ENCODE peak calls at places on chromosomes 1 and 21, in four cellular contexts. One of them, this sample, is unnamed. For H3K4me1, the result is how much of the 10 kb centered on the place peaks cover.

GRCh38 chr1:53573931-53574330 is 114.7 kb downstream of the DMRTB1 start:
- DNase-seq in CD8-positive, alpha-beta T cell: no peak
- DNase-seq in H9: no peak
- DNase-seq in pancreas: no peak
- DNase-seq in this sample: no peak

GRCh38 chr1:232695626-232696025 is 65.7 kb upstream of the SIPA1L2 start:
- DNase-seq in CD8-positive, alpha-beta T cell: no peak
- DNase-seq in H9: no peak
- DNase-seq in pancreas: no peak
- DNase-seq in this sample: no peak

GRCh38 chr1:181583598-181583997 is 100.3 kb downstream of the CACNA1E start:
- DNase-seq in CD8-positive, alpha-beta T cell: no peak
- DNase-seq in H9: peak
- DNase-seq in pancreas: peak
- DNase-seq in this sample: no peak

GRCh38 chr21:14740692-14741091 is 194.6 kb upstream of the SAMSN1 start:
- DNase-seq in CD8-positive, alpha-beta T cell: no peak
- DNase-seq in H9: no peak
- DNase-seq in pancreas: no peak
- DNase-seq in this sample: no peak

GRCh38 chr1:41539999-41540398 is 55.5 kb upstream of the EDN2 start:
- DNase-seq in CD8-positive, alpha-beta T cell: no peak
- DNase-seq in H9: no peak
- DNase-seq in pancreas: no peak
- DNase-seq in this sample: peak

GRCh38 chr1:224734261-224734935 is 118.3 kb downstream of the CNIH3 start:
- DNase-seq in CD8-positive, alpha-beta T cell: no peak
- DNase-seq in H9: peak
- DNase-seq in pancreas: no peak
- DNase-seq in this sample: no peak

GRCh38 chr1:59029366-59029765 is 245.5 kb upstream of the JUN start:
- DNase-seq in CD8-positive, alpha-beta T cell: no peak
- DNase-seq in H9: no peak
- DNase-seq in pancreas: no peak
- DNase-seq in this sample: no peak

GRCh38 chr1:226736908-226737818 is 1.9 kb downstream of the ITPKB start:
- DNase-seq in CD8-positive, alpha-beta T cell: peak
- DNase-seq in H9: peak
- DNase-seq in pancreas: no peak
- DNase-seq in this sample: peak

GRCh38 chr1:162369571-162369970 is 7.1 kb downstream of the SPATA46 start:
- DNase-seq in CD8-positive, alpha-beta T cell: no peak
- DNase-seq in H9: no peak
- DNase-seq in pancreas: no peak
- DNase-seq in this sample: no peak

GRCh38 chr21:26909972-26910371 is 56.9 kb downstream of the ADAMTS5 start:
- DNase-seq in CD8-positive, alpha-beta T cell: no peak
- DNase-seq in H9: peak
- DNase-seq in pancreas: no peak
- DNase-seq in this sample: no peak

GRCh38 chr1:147664206-147664605 is 6.1 kb downstream of the ACP6 start:
- DNase-seq in CD8-positive, alpha-beta T cell: no peak
- DNase-seq in H9: no peak
- DNase-seq in pancreas: no peak
- DNase-seq in this sample: no peak

GRCh38 chr1:77540501-77541161 is 141.8 kb downstream of the ZZZ3 start:
- DNase-seq in CD8-positive, alpha-beta T cell: no peak
- DNase-seq in H9: no peak
- DNase-seq in pancreas: no peak
- DNase-seq in this sample: no peak

GRCh38 chr1:204991342-204991844 is 51.6 kb upstream of the CNTN2 start:
- DNase-seq in CD8-positive, alpha-beta T cell: no peak
- DNase-seq in H9: peak
- DNase-seq in pancreas: no peak
- DNase-seq in this sample: no peak

GRCh38 chr1:55329091-55329490 is 113.9 kb upstream of the USP24 start:
- DNase-seq in CD8-positive, alpha-beta T cell: no peak
- DNase-seq in H9: peak
- DNase-seq in pancreas: no peak
- DNase-seq in this sample: no peak

GRCh38 chr1:47180603-47181094 is 9.2 kb downstream of the PDZK1IP1 start:
- DNase-seq in CD8-positive, alpha-beta T cell: no peak
- DNase-seq in H9: no peak
- DNase-seq in pancreas: no peak
- DNase-seq in this sample: no peak

GRCh38 chr1:220164116-220164515 is 70.2 kb downstream of the IARS2 start:
- DNase-seq in CD8-positive, alpha-beta T cell: no peak
- DNase-seq in H9: no peak
- DNase-seq in pancreas: no peak
- DNase-seq in this sample: no peak

GRCh38 chr1:232422901-232423300 is 207.0 kb downstream of the SIPA1L2 start:
- DNase-seq in CD8-positive, alpha-beta T cell: no peak
- DNase-seq in H9: no peak
- DNase-seq in pancreas: no peak
- DNase-seq in this sample: no peak

GRCh38 chr21:27406297-27407009 is 439.6 kb upstream of the ADAMTS5 start:
- DNase-seq in CD8-positive, alpha-beta T cell: no peak
- DNase-seq in H9: no peak
- DNase-seq in pancreas: no peak
- DNase-seq in this sample: no peak

GRCh38 chr1:84998642-84999280 is 1.8 kb upstream of the MCOLN2 start:
- DNase-seq in CD8-positive, alpha-beta T cell: peak
- DNase-seq in H9: no peak
- DNase-seq in pancreas: no peak
- DNase-seq in this sample: no peak

GRCh38 chr1:203424285-203424684 is 51.3 kb upstream of the PRELP start:
- DNase-seq in CD8-positive, alpha-beta T cell: no peak
- DNase-seq in H9: no peak
- DNase-seq in pancreas: no peak
- DNase-seq in this sample: no peak

GRCh38 chr1:234530641-234531040 is 51.7 kb upstream of the TARBP1 start:
- DNase-seq in CD8-positive, alpha-beta T cell: no peak
- DNase-seq in H9: no peak
- DNase-seq in pancreas: no peak
- DNase-seq in this sample: peak

GRCh38 chr1:234529095-234529494 is 50.1 kb upstream of the TARBP1 start:
- DNase-seq in CD8-positive, alpha-beta T cell: no peak
- DNase-seq in H9: no peak
- DNase-seq in pancreas: no peak
- DNase-seq in this sample: no peak

GRCh38 chr1:234528073-234528865 is 49.3 kb upstream of the TARBP1 start:
- DNase-seq in CD8-positive, alpha-beta T cell: no peak
- DNase-seq in H9: no peak
- DNase-seq in pancreas: no peak
- DNase-seq in this sample: peak

GRCh38 chr1:234531181-234532132 is 52.5 kb upstream of the TARBP1 start:
- DNase-seq in CD8-positive, alpha-beta T cell: no peak
- DNase-seq in H9: no peak
- DNase-seq in pancreas: peak
- DNase-seq in this sample: peak

GRCh38 chr1:234529661-234530237 is 50.8 kb upstream of the TARBP1 start:
- DNase-seq in CD8-positive, alpha-beta T cell: no peak
- DNase-seq in H9: no peak
- DNase-seq in pancreas: no peak
- DNase-seq in this sample: peak
- H3K4me1 ChIP-seq in CD8-positive, alpha-beta T cell: under half
- H3K4me1 ChIP-seq in H9: under half
- H3K4me1 ChIP-seq in pancreas: under half
- H3K4me1 ChIP-seq in this sample: under half

GRCh38 chr1:184624051-184624450 is 130.6 kb downstream of the EDEM3 start:
- DNase-seq in CD8-positive, alpha-beta T cell: no peak
- DNase-seq in H9: no peak
- DNase-seq in pancreas: no peak
- DNase-seq in this sample: no peak
- H3K4me1 ChIP-seq in CD8-positive, alpha-beta T cell: under half
- H3K4me1 ChIP-seq in H9: under half
- H3K4me1 ChIP-seq in pancreas: under half
- H3K4me1 ChIP-seq in this sample: under half

GRCh38 chr1:6414443-6414844 is 5.3 kb downstream of the HES2 start:
- DNase-seq in CD8-positive, alpha-beta T cell: no peak
- DNase-seq in H9: peak
- DNase-seq in pancreas: no peak
- DNase-seq in this sample: no peak

GRCh38 chr1:6417961-6418667 is 1.6 kb downstream of the HES2 start:
- DNase-seq in CD8-positive, alpha-beta T cell: no peak
- DNase-seq in H9: no peak
- DNase-seq in pancreas: no peak
- DNase-seq in this sample: no peak

GRCh38 chr1:6414881-6415280 is 4.8 kb downstream of the HES2 start:
- DNase-seq in CD8-positive, alpha-beta T cell: no peak
- DNase-seq in H9: no peak
- DNase-seq in pancreas: no peak
- DNase-seq in this sample: no peak

GRCh38 chr1:6416906-6417305 is 2.8 kb downstream of the HES2 start:
- DNase-seq in CD8-positive, alpha-beta T cell: no peak
- DNase-seq in H9: no peak
- DNase-seq in pancreas: no peak
- DNase-seq in this sample: no peak

GRCh38 chr1:6415979-6416656 is 3.6 kb downstream of the HES2 start:
- DNase-seq in CD8-positive, alpha-beta T cell: no peak
- DNase-seq in H9: no peak
- DNase-seq in pancreas: no peak
- DNase-seq in this sample: no peak
- H3K4me1 ChIP-seq in CD8-positive, alpha-beta T cell: under half
- H3K4me1 ChIP-seq in H9: under half
- H3K4me1 ChIP-seq in pancreas: under half
- H3K4me1 ChIP-seq in this sample: under half

GRCh38 chr1:9374748-9375345 is 82.2 kb downstream of the SPSB1 start:
- DNase-seq in CD8-positive, alpha-beta T cell: no peak
- DNase-seq in H9: no peak
- DNase-seq in pancreas: no peak
- DNase-seq in this sample: no peak

GRCh38 chr1:9373614-9374013 is 80.9 kb downstream of the SPSB1 start:
- DNase-seq in CD8-positive, alpha-beta T cell: no peak
- DNase-seq in H9: no peak
- DNase-seq in pancreas: no peak
- DNase-seq in this sample: no peak

GRCh38 chr1:9371391-9371935 is 78.8 kb downstream of the SPSB1 start:
- DNase-seq in CD8-positive, alpha-beta T cell: no peak
- DNase-seq in H9: no peak
- DNase-seq in pancreas: no peak
- DNase-seq in this sample: peak

GRCh38 chr1:9369964-9370788 is 77.5 kb downstream of the SPSB1 start:
- DNase-seq in CD8-positive, alpha-beta T cell: no peak
- DNase-seq in H9: no peak
- DNase-seq in pancreas: no peak
- DNase-seq in this sample: no peak

DNA sequence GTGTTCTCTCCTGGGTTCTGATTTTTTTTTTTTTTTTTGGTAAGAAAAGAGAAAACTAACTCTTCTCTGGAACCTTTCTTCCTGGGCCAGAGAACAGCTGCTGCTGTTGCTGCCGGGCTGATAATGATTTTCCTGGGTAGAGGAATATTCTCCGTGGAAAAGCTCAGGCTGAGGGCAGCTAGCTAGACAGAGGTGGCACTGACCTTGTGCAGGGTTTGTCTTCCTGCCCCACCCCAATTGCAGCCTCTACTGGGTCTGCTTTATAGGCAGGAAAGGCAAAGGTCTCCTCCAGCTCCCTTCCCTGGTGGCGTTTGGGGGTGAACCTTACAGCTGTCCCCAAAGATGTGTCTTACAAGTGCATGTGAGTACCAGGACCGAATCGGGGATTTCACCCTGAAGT is 79.3 kb downstream of the SPSB1 start:
- DNase-seq in CD8-positive, alpha-beta T cell: no peak
- DNase-seq in H9: no peak
- DNase-seq in pancreas: no peak
- DNase-seq in this sample: no peak
- H3K4me1 ChIP-seq in CD8-positive, alpha-beta T cell: under half
- H3K4me1 ChIP-seq in H9: under half
- H3K4me1 ChIP-seq in pancreas: under half
- H3K4me1 ChIP-seq in this sample: under half

GRCh38 chr1:152037920-152038658 is 1.3 kb upstream of the S100A11 start:
- DNase-seq in CD8-positive, alpha-beta T cell: no peak
- DNase-seq in H9: no peak
- DNase-seq in pancreas: no peak
- DNase-seq in this sample: no peak

GRCh38 chr1:152034324-152034653 is 2.5 kb downstream of the S100A11 start:
- DNase-seq in CD8-positive, alpha-beta T cell: no peak
- DNase-seq in H9: no peak
- DNase-seq in pancreas: peak
- DNase-seq in this sample: no peak

GRCh38 chr1:152036316-152037216 is at the start of gene S100A11:
- DNase-seq in CD8-positive, alpha-beta T cell: no peak
- DNase-seq in H9: peak
- DNase-seq in pancreas: peak
- DNase-seq in this sample: peak

GRCh38 chr1:152035406-152036315 is 1.1 kb downstream of the S100A11 start:
- DNase-seq in CD8-positive, alpha-beta T cell: no peak
- DNase-seq in H9: no peak
- DNase-seq in pancreas: no peak
- DNase-seq in this sample: no peak

GRCh38 chr1:152034654-152035405 is 2.0 kb downstream of the S100A11 start:
- DNase-seq in CD8-positive, alpha-beta T cell: peak
- DNase-seq in H9: peak
- DNase-seq in pancreas: no peak
- DNase-seq in this sample: peak
- H3K4me1 ChIP-seq in CD8-positive, alpha-beta T cell: under half
- H3K4me1 ChIP-seq in H9: under half
- H3K4me1 ChIP-seq in pancreas: under half
- H3K4me1 ChIP-seq in this sample: under half

GRCh38 chr1:38994196-38994595 is 3.1 kb downstream of the AKIRIN1 start:
- DNase-seq in CD8-positive, alpha-beta T cell: no peak
- DNase-seq in H9: no peak
- DNase-seq in pancreas: no peak
- DNase-seq in this sample: no peak
- H3K4me1 ChIP-seq in CD8-positive, alpha-beta T cell: half or more
- H3K4me1 ChIP-seq in H9: under half
- H3K4me1 ChIP-seq in pancreas: under half
- H3K4me1 ChIP-seq in this sample: under half

DNA sequence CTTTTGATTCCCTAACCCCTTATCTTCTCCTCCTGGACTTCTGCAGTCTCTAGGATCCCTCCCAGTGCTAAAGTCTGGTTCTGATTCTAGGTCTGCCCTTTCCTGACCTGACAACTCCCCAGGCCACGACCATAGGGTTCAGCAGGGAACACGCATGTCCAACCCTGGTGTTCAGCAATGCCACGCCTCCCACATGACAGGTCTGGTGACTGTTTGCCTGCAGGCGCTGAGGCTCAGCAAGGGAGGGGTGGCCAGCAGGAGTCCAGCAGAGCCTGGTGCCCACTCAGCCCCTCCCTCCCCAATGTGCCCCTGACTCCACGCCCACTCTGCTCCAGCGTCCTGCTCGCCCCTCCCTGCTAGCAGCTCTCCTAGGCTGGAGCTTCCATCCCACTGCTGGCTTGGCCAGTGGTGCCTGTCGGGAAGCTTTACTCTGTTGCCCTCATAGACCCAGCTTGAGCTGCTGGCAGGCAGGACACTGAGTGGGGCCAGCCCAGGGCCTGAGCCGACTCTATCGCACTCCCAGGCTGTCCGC is 17.3 kb downstream of the SLC9A1 start:
- DNase-seq in CD8-positive, alpha-beta T cell: no peak
- DNase-seq in H9: no peak
- DNase-seq in pancreas: no peak
- DNase-seq in this sample: no peak
- H3K4me1 ChIP-seq in CD8-positive, alpha-beta T cell: under half
- H3K4me1 ChIP-seq in H9: under half
- H3K4me1 ChIP-seq in pancreas: under half
- H3K4me1 ChIP-seq in this sample: under half

This sample was measured in uterus.